ENCODE peak calls at places on chromosomes 5 and 9, in eight cellular contexts. One of them, this sample, is unnamed.

GRCh38 chr5:137036630-137037029 is 462.5 kb downstream of the SPOCK1 start:
- DNase-seq in cardiac muscle cell: peak
- DNase-seq in epithelial cell of esophagus: no peak
- DNase-seq in A549: no peak
- DNase-seq in endothelial cell: peak
- DNase-seq in activated B cell treated with CpG ODN at 0.5 μM for 24 hours: no peak
- DNase-seq in SK-N-SH: no peak
- DNase-seq in NCI-H2029: peak
- DNase-seq in this sample: no peak

GRCh38 chr9:98341157-98342102 is 86.0 kb upstream of the TBC1D2 start:
- DNase-seq in A549: no peak
- DNase-seq in SK-N-SH: no peak
- DNase-seq in cardiac muscle cell: no peak
- DNase-seq in NCI-H2029: no peak
- DNase-seq in epithelial cell of esophagus: no peak
- DNase-seq in endothelial cell: no peak
- DNase-seq in activated B cell treated with CpG ODN at 0.5 μM for 24 hours: no peak
- DNase-seq in this sample: no peak

GRCh38 chr9:83166369-83166768 is 103.4 kb upstream of the RASEF start:
- DNase-seq in SK-N-SH: no peak
- DNase-seq in A549: no peak
- DNase-seq in cardiac muscle cell: peak
- DNase-seq in activated B cell treated with CpG ODN at 0.5 μM for 24 hours: no peak
- DNase-seq in epithelial cell of esophagus: peak
- DNase-seq in NCI-H2029: peak
- DNase-seq in endothelial cell: no peak
- DNase-seq in this sample: peak

GRCh38 chr9:7228786-7229185 is 471.0 kb downstream of the KDM4C start:
- DNase-seq in A549: no peak
- DNase-seq in endothelial cell: no peak
- DNase-seq in cardiac muscle cell: no peak
- DNase-seq in epithelial cell of esophagus: no peak
- DNase-seq in activated B cell treated with CpG ODN at 0.5 μM for 24 hours: no peak
- DNase-seq in NCI-H2029: no peak
- DNase-seq in SK-N-SH: no peak
- DNase-seq in this sample: no peak

GRCh38 chr5:74579215-74579614 is 61.3 kb downstream of the ENC1 start:
- DNase-seq in endothelial cell: no peak
- DNase-seq in NCI-H2029: no peak
- DNase-seq in A549: no peak
- DNase-seq in SK-N-SH: no peak
- DNase-seq in activated B cell treated with CpG ODN at 0.5 μM for 24 hours: no peak
- DNase-seq in epithelial cell of esophagus: no peak
- DNase-seq in cardiac muscle cell: no peak
- DNase-seq in this sample: no peak

GRCh38 chr5:54146906-54147305 is 163.5 kb downstream of the ARL15 start:
- DNase-seq in A549: no peak
- DNase-seq in activated B cell treated with CpG ODN at 0.5 μM for 24 hours: no peak
- DNase-seq in SK-N-SH: no peak
- DNase-seq in cardiac muscle cell: no peak
- DNase-seq in epithelial cell of esophagus: no peak
- DNase-seq in NCI-H2029: peak
- DNase-seq in endothelial cell: no peak
- DNase-seq in this sample: no peak

GRCh38 chr5:35785601-35786085 is 71.0 kb upstream of the IL7R start:
- DNase-seq in NCI-H2029: no peak
- DNase-seq in epithelial cell of esophagus: no peak
- DNase-seq in SK-N-SH: no peak
- DNase-seq in endothelial cell: no peak
- DNase-seq in A549: no peak
- DNase-seq in cardiac muscle cell: no peak
- DNase-seq in activated B cell treated with CpG ODN at 0.5 μM for 24 hours: no peak
- DNase-seq in this sample: no peak

GRCh38 chr9:107154291-107154690 is 128.8 kb upstream of the RAD23B start:
- DNase-seq in activated B cell treated with CpG ODN at 0.5 μM for 24 hours: no peak
- DNase-seq in epithelial cell of esophagus: no peak
- DNase-seq in cardiac muscle cell: no peak
- DNase-seq in NCI-H2029: peak
- DNase-seq in A549: no peak
- DNase-seq in endothelial cell: no peak
- DNase-seq in SK-N-SH: no peak
- DNase-seq in this sample: no peak

GRCh38 chr5:148843510-148844318 is 17.3 kb downstream of the ADRB2 start:
- DNase-seq in epithelial cell of esophagus: peak
- DNase-seq in NCI-H2029: no peak
- DNase-seq in endothelial cell: no peak
- DNase-seq in activated B cell treated with CpG ODN at 0.5 μM for 24 hours: no peak
- DNase-seq in SK-N-SH: no peak
- DNase-seq in A549: no peak
- DNase-seq in cardiac muscle cell: no peak
- DNase-seq in this sample: no peak

GRCh38 chr5:159047081-159047480 is 52.6 kb downstream of the EBF1 start:
- DNase-seq in SK-N-SH: no peak
- DNase-seq in A549: no peak
- DNase-seq in NCI-H2029: no peak
- DNase-seq in endothelial cell: no peak
- DNase-seq in activated B cell treated with CpG ODN at 0.5 μM for 24 hours: no peak
- DNase-seq in epithelial cell of esophagus: no peak
- DNase-seq in cardiac muscle cell: no peak
- DNase-seq in this sample: no peak

GRCh38 chr9:135093911-135094584 is 6.6 kb downstream of the OLFM1 start:
- DNase-seq in NCI-H2029: no peak
- DNase-seq in endothelial cell: no peak
- DNase-seq in SK-N-SH: no peak
- DNase-seq in epithelial cell of esophagus: no peak
- DNase-seq in activated B cell treated with CpG ODN at 0.5 μM for 24 hours: no peak
- DNase-seq in cardiac muscle cell: no peak
- DNase-seq in A549: no peak
- DNase-seq in this sample: no peak

GRCh38 chr9:6915635-6916034 is 157.9 kb downstream of the KDM4C start:
- DNase-seq in SK-N-SH: no peak
- DNase-seq in cardiac muscle cell: peak
- DNase-seq in NCI-H2029: peak
- DNase-seq in activated B cell treated with CpG ODN at 0.5 μM for 24 hours: no peak
- DNase-seq in A549: no peak
- DNase-seq in endothelial cell: no peak
- DNase-seq in epithelial cell of esophagus: no peak
- DNase-seq in this sample: no peak

GRCh38 chr9:14652729-14653377 is 40.4 kb downstream of the ZDHHC21 start:
- DNase-seq in epithelial cell of esophagus: peak
- DNase-seq in A549: no peak
- DNase-seq in endothelial cell: no peak
- DNase-seq in NCI-H2029: no peak
- DNase-seq in activated B cell treated with CpG ODN at 0.5 μM for 24 hours: no peak
- DNase-seq in SK-N-SH: peak
- DNase-seq in cardiac muscle cell: peak
- DNase-seq in this sample: no peak

GRCh38 chr5:31343946-31344345 is 150.5 kb downstream of the CDH6 start:
- DNase-seq in cardiac muscle cell: no peak
- DNase-seq in activated B cell treated with CpG ODN at 0.5 μM for 24 hours: no peak
- DNase-seq in NCI-H2029: no peak
- DNase-seq in A549: no peak
- DNase-seq in endothelial cell: no peak
- DNase-seq in SK-N-SH: no peak
- DNase-seq in epithelial cell of esophagus: peak
- DNase-seq in this sample: peak

GRCh38 chr5:25345240-25345771 is 700.5 kb upstream of the CDH10 start:
- DNase-seq in epithelial cell of esophagus: no peak
- DNase-seq in endothelial cell: no peak
- DNase-seq in activated B cell treated with CpG ODN at 0.5 μM for 24 hours: no peak
- DNase-seq in SK-N-SH: no peak
- DNase-seq in NCI-H2029: no peak
- DNase-seq in cardiac muscle cell: no peak
- DNase-seq in A549: no peak
- DNase-seq in this sample: no peak

GRCh38 chr5:140833993-140834392 is at the start of gene PCDHA7:
- DNase-seq in A549: no peak
- DNase-seq in endothelial cell: no peak
- DNase-seq in SK-N-SH: no peak
- DNase-seq in epithelial cell of esophagus: peak
- DNase-seq in cardiac muscle cell: no peak
- DNase-seq in NCI-H2029: no peak
- DNase-seq in activated B cell treated with CpG ODN at 0.5 μM for 24 hours: no peak
- DNase-seq in this sample: no peak

GRCh38 chr5:78653969-78654368 is 5.4 kb upstream of the LHFPL2 start:
- DNase-seq in cardiac muscle cell: no peak
- DNase-seq in epithelial cell of esophagus: no peak
- DNase-seq in NCI-H2029: no peak
- DNase-seq in endothelial cell: no peak
- DNase-seq in A549: no peak
- DNase-seq in SK-N-SH: no peak
- DNase-seq in activated B cell treated with CpG ODN at 0.5 μM for 24 hours: no peak
- DNase-seq in this sample: no peak

GRCh38 chr9:13140843-13141592 is 138.5 kb downstream of the MPDZ start:
- DNase-seq in activated B cell treated with CpG ODN at 0.5 μM for 24 hours: no peak
- DNase-seq in epithelial cell of esophagus: no peak
- DNase-seq in endothelial cell: no peak
- DNase-seq in A549: no peak
- DNase-seq in NCI-H2029: no peak
- DNase-seq in cardiac muscle cell: no peak
- DNase-seq in SK-N-SH: no peak
- DNase-seq in this sample: no peak